ENCODE peak calls at places on chromosomes 12 and 14, in four cellular contexts. P is cardiac muscle cell; X is CD8-positive, alpha-beta T cell; B is iPS DF 6.9. A is an unnamed sample.

GRCh38 chr14:29743566-29743965 is 184.1 kb downstream of the PRKD1 start:
- DNase-seq in X (no peak), B (no peak), P (peak), A (no peak)

GRCh38 chr14:25034803-25035681 is 14.9 kb downstream of the STXBP6 start:
- DNase-seq in P (no peak), X (no peak), B (no peak), A (no peak)

GRCh38 chr12:26630546-26631027 is 202.4 kb downstream of the ITPR2 start:
- DNase-seq in B (no peak), P (no peak), X (no peak), A (no peak)

GRCh38 chr12:128008341-128008740 is 258.6 kb upstream of the TMEM132C start:
- DNase-seq in X (no peak), B (no peak), P (no peak), A (no peak)

GRCh38 chr14:21860172-21860571 is 186.6 kb upstream of the OR4E1 start:
- DNase-seq in B (no peak), P (peak), X (no peak), A (no peak)

GRCh38 chr12:109735051-109735521 is 21.5 kb downstream of the FAM222A start:
- DNase-seq in X (no peak), B (no peak), P (no peak), A (peak)

GRCh38 chr12:1929241-1929984 is 11.0 kb upstream of the CACNA2D4 start:
- DNase-seq in P (no peak), B (no peak), X (no peak), A (no peak)

GRCh38 chr12:11884661-11885060 is 186.1 kb upstream of the BCL2L14 start:
- DNase-seq in B (no peak), P (no peak), X (no peak), A (no peak)

GRCh38 chr12:122412851-122413433 is 9.5 kb downstream of the CLIP1 start:
- DNase-seq in P (no peak), B (no peak), X (no peak), A (no peak)

GRCh38 chr14:35438910-35439713 is 34.6 kb upstream of the NFKBIA start:
- DNase-seq in P (no peak), X (no peak), B (peak), A (no peak)

GRCh38 chr14:81268016-81268416 is 47.3 kb upstream of the GTF2A1 start:
- DNase-seq in P (no peak), X (no peak), B (no peak), A (no peak)

GRCh38 chr14:22980672-22981089 is 1.7 kb downstream of the AJUBA start:
- DNase-seq in P (peak), X (no peak), B (no peak), A (peak)

GRCh38 chr14:91754819-91755218 is 22.9 kb upstream of the CATSPERB start:
- DNase-seq in X (no peak), B (no peak), P (no peak), A (no peak)

GRCh38 chr12:92879698-92880322 is 49.3 kb downstream of the EEA1 start:
- DNase-seq in X (no peak), P (no peak), B (no peak), A (no peak)

GRCh38 chr14:52954346-52955214 is 3.7 kb upstream of the FERMT2 start:
- DNase-seq in X (no peak), B (no peak), P (peak), A (no peak)
- H3K4me3 ChIP-seq in X (no peak), B (no peak), P (no peak), A (no peak)

GRCh38 chr12:76547526-76547925 is 12.0 kb downstream of the OSBPL8 start:
- DNase-seq in P (no peak), B (no peak), X (no peak), A (no peak)
- H3K4me3 ChIP-seq in P (no peak), B (no peak), X (no peak), A (no peak)

DNA sequence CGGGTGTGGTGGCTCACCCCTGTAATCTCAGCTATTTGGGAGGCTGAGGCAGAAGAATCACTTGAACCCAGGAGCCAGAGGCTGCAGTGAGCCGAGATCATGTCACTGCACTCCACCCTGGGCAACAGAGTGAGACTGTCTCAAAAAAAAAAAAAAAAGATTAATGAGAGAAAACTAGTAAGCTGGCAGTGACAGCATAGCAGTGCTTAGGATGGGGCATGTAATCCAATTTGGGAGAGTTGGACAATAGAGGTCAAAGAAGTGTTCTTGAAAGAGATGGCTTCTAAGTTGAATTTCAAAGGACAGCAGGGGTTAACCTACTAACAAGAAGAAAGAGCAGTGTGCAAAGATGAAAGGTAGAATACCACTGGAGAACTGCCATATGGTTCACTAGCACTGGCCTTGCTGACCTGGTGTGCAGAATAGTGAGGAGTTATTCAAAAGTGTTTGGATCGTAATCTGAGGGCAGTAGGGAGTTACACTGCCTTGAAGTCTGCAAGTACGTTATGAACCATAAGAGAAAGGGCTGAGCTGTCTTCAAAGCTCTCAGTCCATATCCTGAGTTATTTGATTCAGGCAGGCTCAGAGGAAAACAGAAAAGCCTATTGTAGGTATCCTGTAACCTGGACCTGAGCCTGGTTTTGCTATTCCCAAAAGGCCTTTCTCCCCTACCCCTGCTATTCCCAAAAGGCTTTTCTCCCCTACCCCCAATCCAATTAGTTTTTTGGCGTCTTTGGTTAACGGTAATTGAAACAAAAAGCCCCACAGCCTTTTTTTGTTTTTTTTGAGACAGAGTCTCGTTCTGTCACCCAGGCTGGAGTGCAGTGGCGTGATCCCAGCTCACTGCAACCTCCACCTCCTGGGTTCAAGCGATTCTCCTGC is 3.4 kb downstream of the XPOT start:
- DNase-seq in B (no peak), X (no peak), P (no peak), A (no peak)
- H3K4me3 ChIP-seq in B (no peak), X (no peak), P (no peak), A (no peak)

GRCh38 chr12:55715169-55715764 is 579 bp upstream of the BLOC1S1 start:
- DNase-seq in X (no peak), B (no peak), P (no peak), A (no peak)

GRCh38 chr12:55712700-55713415 is 3.0 kb upstream of the BLOC1S1 start:
- DNase-seq in B (no peak), X (no peak), P (no peak), A (no peak)

GRCh38 chr12:55708695-55709233 is 1.1 kb upstream of the ITGA7 start:
- DNase-seq in P (peak), B (no peak), X (no peak), A (no peak)

GRCh38 chr12:55713721-55714120 is 2.1 kb upstream of the BLOC1S1 start:
- DNase-seq in B (no peak), P (no peak), X (no peak), A (no peak)

GRCh38 chr12:55712154-55712553 is 3.7 kb upstream of the BLOC1S1 start:
- DNase-seq in P (no peak), B (no peak), X (no peak), A (no peak)
- H3K4me3 ChIP-seq in P (no peak), B (no peak), X (no peak), A (no peak)

GRCh38 chr12:52946334-52946733 is 2.6 kb upstream of the KRT18 start:
- DNase-seq in X (no peak), B (no peak), P (no peak), A (no peak)
- H3K4me3 ChIP-seq in X (no peak), B (no peak), P (no peak), A (no peak)

DNA sequence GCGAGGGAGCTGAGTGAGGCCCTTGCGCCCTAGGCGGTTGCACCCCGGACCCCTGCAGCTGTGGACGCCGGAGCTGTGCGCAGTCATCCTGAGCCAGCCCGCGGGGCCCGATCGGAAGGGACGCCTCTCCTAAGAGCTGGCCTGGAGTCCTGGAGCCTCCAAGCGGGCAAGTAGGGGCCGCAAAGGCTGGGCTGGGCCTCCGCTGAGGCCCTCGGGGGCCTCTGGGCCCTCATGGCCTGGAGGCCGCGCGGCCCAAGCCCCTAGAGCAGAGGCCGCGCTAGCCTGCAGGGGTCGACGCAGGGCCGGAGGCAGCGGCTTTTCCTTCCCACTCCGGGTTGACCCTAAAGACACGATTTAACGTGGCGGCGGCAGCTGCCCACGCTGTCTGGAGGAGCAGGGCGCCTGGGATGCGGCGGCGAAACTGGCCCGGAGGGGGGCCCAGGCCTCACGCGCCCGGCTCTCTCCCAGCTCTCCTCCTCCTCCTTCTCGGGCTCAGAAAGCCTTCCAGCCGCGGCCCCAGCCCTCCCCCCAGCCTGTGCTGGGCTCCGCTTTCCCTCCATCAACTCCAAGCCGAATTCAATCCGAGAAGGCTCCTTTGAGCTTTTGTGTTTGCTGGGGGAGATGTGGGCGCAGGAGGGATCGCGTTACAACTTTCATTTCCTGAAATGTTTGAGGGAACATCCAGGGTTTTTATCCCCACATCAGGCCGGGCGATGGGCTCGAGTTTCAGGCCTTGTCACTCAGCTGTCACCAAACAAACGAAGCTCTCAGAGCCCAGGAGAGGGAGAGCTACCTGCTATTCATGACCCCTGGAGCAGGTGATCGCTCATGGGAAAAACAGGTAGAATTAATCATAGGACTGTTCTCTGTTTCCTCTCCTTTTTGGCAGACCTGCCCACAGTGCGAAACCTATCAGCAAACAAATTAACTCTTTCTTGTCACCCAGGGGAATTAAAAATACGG is 11.5 kb downstream of the SIX1 start:
- DNase-seq in X (no peak), P (no peak), B (no peak), A (no peak)
- H3K4me3 ChIP-seq in X (no peak), P (peak), B (peak), A (peak)

GRCh38 chr12:54414191-54414525 is 4.9 kb downstream of the ITGA5 start:
- DNase-seq in X (no peak), B (no peak), P (no peak), A (no peak)
- H3K4me3 ChIP-seq in X (peak), B (no peak), P (no peak), A (peak)

GRCh38 chr12:49903700-49904423 is at the start of gene FAIM2:
- DNase-seq in P (no peak), X (peak), B (no peak), A (peak)

GRCh38 chr12:49902399-49903350 is 1.0 kb downstream of the FAIM2 start:
- DNase-seq in X (no peak), B (no peak), P (no peak), A (no peak)

GRCh38 chr12:49904601-49905000 is 901 bp upstream of the FAIM2 start:
- DNase-seq in B (no peak), X (no peak), P (no peak), A (no peak)

GRCh38 chr12:49901986-49902385 is 1.7 kb downstream of the FAIM2 start:
- DNase-seq in X (no peak), B (no peak), P (no peak), A (no peak)

DNA sequence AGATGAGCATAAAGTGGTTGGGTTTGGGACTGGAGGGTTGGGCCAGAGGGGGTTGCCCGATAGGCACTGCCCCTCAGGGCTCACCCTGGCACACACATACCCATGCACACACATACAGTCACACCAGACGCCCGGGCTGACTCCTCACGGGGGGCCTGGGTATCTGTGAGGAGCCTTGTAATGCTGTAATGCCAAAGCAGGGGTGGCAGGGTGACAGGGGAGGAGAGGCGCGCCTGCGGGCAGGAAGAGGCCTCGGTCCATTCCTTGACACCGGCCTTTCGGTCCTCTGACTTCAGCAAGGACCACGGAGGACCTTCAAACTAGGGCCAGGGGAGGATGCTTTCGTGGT is 375 bp downstream of the FAIM2 start:
- DNase-seq in P (no peak), B (no peak), X (no peak), A (no peak)
- H3K4me3 ChIP-seq in P (no peak), B (peak), X (no peak), A (no peak)

GRCh38 chr14:68286667-68287066 is 467.1 kb downstream of the RAD51B start:
- DNase-seq in B (no peak), X (no peak), P (no peak), A (no peak)

GRCh38 chr14:68284834-68285233 is 465.3 kb downstream of the RAD51B start:
- DNase-seq in X (no peak), P (no peak), B (no peak), A (no peak)

GRCh38 chr14:68284333-68284732 is 464.8 kb downstream of the RAD51B start:
- DNase-seq in B (no peak), P (no peak), X (no peak), A (no peak)

GRCh38 chr14:68283378-68284123 is 464.0 kb downstream of the RAD51B start:
- DNase-seq in X (peak), B (no peak), P (no peak), A (no peak)

DNA sequence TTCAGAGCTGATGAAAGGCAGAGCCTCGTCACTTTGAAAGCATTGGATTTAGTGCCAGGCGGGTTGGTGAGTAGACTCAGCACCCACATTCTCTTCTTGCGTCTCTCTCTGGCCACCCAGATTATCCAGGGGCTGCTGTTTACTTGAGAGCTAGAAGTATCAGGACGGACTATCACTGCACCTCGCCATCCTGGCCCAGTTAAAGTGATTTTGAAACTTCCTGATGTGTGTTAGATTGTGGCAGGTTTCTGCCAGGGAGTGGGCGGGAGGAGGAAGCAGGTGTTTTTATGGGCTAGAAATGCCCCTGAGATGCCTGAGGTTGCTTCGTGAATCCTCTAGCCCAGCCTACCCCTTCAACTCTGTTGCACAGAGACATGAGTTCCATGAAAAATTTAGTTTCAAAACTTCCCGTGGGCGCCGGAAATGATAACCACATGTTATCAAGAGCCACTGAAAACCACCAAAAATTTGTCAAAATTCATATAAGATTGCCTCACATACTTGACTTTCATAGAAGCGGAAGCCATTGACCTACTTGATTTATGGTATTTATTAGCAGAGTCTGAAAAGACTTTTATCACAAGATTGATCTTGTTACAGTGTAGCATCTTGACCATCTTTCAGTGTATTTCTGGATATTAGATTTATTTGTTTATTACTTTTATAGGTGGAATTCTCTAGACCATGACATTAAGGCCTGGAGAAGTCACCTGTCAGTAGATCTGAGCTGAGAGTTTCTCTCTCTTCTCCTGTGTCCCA is 466.0 kb downstream of the RAD51B start:
- DNase-seq in P (no peak), B (no peak), X (peak), A (no peak)
- H3K4me3 ChIP-seq in P (no peak), B (no peak), X (peak), A (no peak)

GRCh38 chr14:101876539-101876938 is 87.8 kb upstream of the DYNC1H1 start:
- DNase-seq in B (no peak), P (peak), X (peak), A (peak)
- H3K4me3 ChIP-seq in B (no peak), P (no peak), X (peak), A (no peak)

A was measured in upper lobe of right lung.